ENCODE peak calls at places on chromosomes 6 and 20, in ten cellular contexts. S is MM.1S; D is germinal center; T is SW480; C is CD8-positive, alpha-beta T cell; R is H54; B is NCI-H1436 treated with DMSO at 0.1 percent for 48 hours; F is left ventricle myocardium inferior; M is activated CD4-positive, alpha-beta T cell treated with anti-CD3 and anti-CD28 coated beads, Interleukin-2, amount 50 U/mL, for 1 hour; H is kidney epithelial cell. W is an unnamed sample.

GRCh38 chr6:4885534-4885933 is 109.3 kb downstream of the CDYL start:
- DNase-seq in S (no peak), D (no peak), T (no peak), C (no peak), R (no peak), B (no peak), F (no peak), M (no peak), H (no peak), W (no peak)

GRCh38 chr6:34239240-34239825 is 2.7 kb downstream of the HMGA1 start:
- DNase-seq in S (no peak), D (no peak), T (no peak), C (no peak), R (peak; percentile 3), B (no peak), F (no peak), M (no peak), H (no peak), W (no peak)

GRCh38 chr6:36968266-36968977 is 13.9 kb downstream of the PI16 start:
- DNase-seq in S (no peak), D (no peak), T (no peak), C (no peak), R (no peak), B (no peak), F (peak; percentile 62), M (no peak), H (no peak), W (peak; percentile 82)

GRCh38 chr6:158321960-158322359 is 9.7 kb downstream of the TULP4 start:
- DNase-seq in S (no peak), D (no peak), T (no peak), C (no peak), R (no peak), B (no peak), F (no peak), M (no peak), H (peak; percentile 18), W (no peak)

GRCh38 chr6:423062-423798 is 31.7 kb downstream of the IRF4 start:
- DNase-seq in S (no peak), D (no peak), T (no peak), C (no peak), R (no peak), B (no peak), F (no peak), M (no peak), H (no peak), W (no peak)

GRCh38 chr6:14077193-14077853 is 40.2 kb upstream of the CD83 start:
- DNase-seq in S (no peak), D (no peak), T (no peak), C (no peak), R (no peak), B (no peak), F (no peak), M (no peak), H (no peak), W (no peak)

GRCh38 chr6:28544211-28544610 is 18.5 kb downstream of the GPX5 start:
- DNase-seq in S (no peak), D (peak; percentile 13), T (no peak), C (no peak), R (no peak), B (no peak), F (no peak), M (no peak), H (no peak), W (no peak)

GRCh38 chr6:43493833-43494232 is 16.3 kb downstream of the LRRC73 start:
- DNase-seq in S (no peak), D (no peak), T (no peak), C (no peak), R (no peak), B (no peak), F (no peak), M (no peak), H (no peak), W (no peak)

GRCh38 chr6:136593748-136594490 is 43.7 kb upstream of the MAP7 start:
- DNase-seq in S (peak; percentile 96), D (peak; percentile 20), T (peak; percentile 86), C (peak; percentile 6), R (peak; percentile 36), B (no peak), F (no peak), M (no peak), H (peak; percentile 100), W (peak; percentile 19)

GRCh38 chr6:166459272-166459671 is 76.5 kb upstream of the MPC1 start:
- DNase-seq in S (no peak), D (no peak), T (no peak), C (no peak), R (no peak), B (no peak), F (no peak), M (no peak), H (no peak), W (no peak)

GRCh38 chr20:51715028-51715872 is 52.9 kb downstream of the ATP9A start:
- DNase-seq in S (no peak), D (no peak), T (no peak), C (no peak), R (no peak), B (no peak), F (no peak), M (no peak), H (no peak), W (no peak)

GRCh38 chr6:82006027-82006738 is 241.4 kb downstream of the IBTK start:
- DNase-seq in S (peak; percentile 56), D (no peak), T (peak; percentile 22), C (no peak), R (no peak), B (no peak), F (no peak), M (no peak), H (no peak), W (no peak)

GRCh38 chr6:118999494-118999893 is 64.5 kb upstream of the MCM9 start:
- DNase-seq in S (no peak), D (no peak), T (no peak), C (no peak), R (no peak), B (no peak), F (no peak), M (no peak), H (no peak), W (no peak)

GRCh38 chr6:82363368-82364086 is at the start of gene TPBG:
- DNase-seq in S (peak; percentile 58), D (peak; percentile 4), T (peak; percentile 64), C (no peak), R (peak; percentile 55), B (no peak), F (peak; percentile 42), M (no peak), H (no peak), W (peak; percentile 28)

GRCh38 chr20:52049001-52049731 is 142.4 kb downstream of the ZFP64 start:
- DNase-seq in S (no peak), D (no peak), T (no peak), C (no peak), R (no peak), B (no peak), F (no peak), M (no peak), H (no peak), W (no peak)

GRCh38 chr20:63980317-63980805 is 571 bp upstream of the PRPF6 start:
- DNase-seq in S (no peak), D (no peak), T (no peak), C (no peak), R (no peak), B (no peak), F (no peak), M (no peak), H (no peak), W (no peak)

GRCh38 chr6:40960784-40961430 is 78.1 kb downstream of the UNC5CL start:
- DNase-seq in S (no peak), D (no peak), T (no peak), C (no peak), R (no peak), B (no peak), F (no peak), M (no peak), H (no peak), W (no peak)

GRCh38 chr6:39269971-39270370 is 40.7 kb upstream of the KCNK5 start:
- DNase-seq in S (no peak), D (no peak), T (no peak), C (no peak), R (no peak), B (no peak), F (no peak), M (no peak), H (no peak), W (no peak)

GRCh38 chr6:116022841-116023380 is 37.8 kb downstream of the FRK start:
- DNase-seq in S (no peak), D (no peak), T (no peak), C (no peak), R (no peak), B (no peak), F (no peak), M (no peak), H (no peak), W (no peak)

GRCh38 chr6:96394727-96395126 is 126.9 kb upstream of the UFL1 start:
- DNase-seq in S (peak; percentile 27), D (no peak), T (peak; percentile 6), C (no peak), R (no peak), B (no peak), F (no peak), M (no peak), H (no peak), W (no peak)

GRCh38 chr6:1596088-1596852 is 13.4 kb upstream of the FOXC1 start:
- DNase-seq in S (peak; percentile 47), D (peak; percentile 68), T (peak; percentile 43), C (peak; percentile 53), R (no peak), B (no peak), F (peak; percentile 46), M (peak; percentile 63), H (no peak), W (no peak)

GRCh38 chr6:72787521-72788031 is 165.7 kb downstream of the KCNQ5 start:
- DNase-seq in S (no peak), D (no peak), T (no peak), C (no peak), R (peak; percentile 22), B (no peak), F (no peak), M (no peak), H (peak; percentile 52), W (no peak)

GRCh38 chr6:143941852-143942627 is 66.0 kb downstream of the PLAGL1 start:
- DNase-seq in S (peak; percentile 39), D (peak; percentile 41), T (peak; percentile 2), C (peak; percentile 38), R (peak; percentile 23), B (no peak), F (peak; percentile 42), M (peak; percentile 55), H (no peak), W (no peak)

GRCh38 chr6:167153523-167153959 is 4.2 kb downstream of the GPR31 start:
- DNase-seq in S (peak; percentile 22), D (peak; percentile 53), T (peak; percentile 43), C (no peak), R (no peak), B (no peak), F (no peak), M (no peak), H (no peak), W (no peak)

GRCh38 chr6:160462551-160463109 is 114.5 kb downstream of the SLC22A3 start:
- DNase-seq in S (peak; percentile 48), D (no peak), T (peak; percentile 72), C (peak; percentile 54), R (peak; percentile 13), B (no peak), F (no peak), M (peak; percentile 8), H (peak; percentile 74), W (no peak)

GRCh38 chr6:138691595-138692057 is 81.9 kb upstream of the CCDC28A start:
- DNase-seq in S (no peak), D (no peak), T (peak; percentile 64), C (no peak), R (peak; percentile 11), B (no peak), F (no peak), M (no peak), H (peak; percentile 26), W (peak; percentile 18)

GRCh38 chr6:10595731-10596664 is 74.8 kb downstream of the GCNT2 start:
- DNase-seq in S (peak; percentile 10), D (no peak), T (no peak), C (no peak), R (peak; percentile 22), B (no peak), F (no peak), M (no peak), H (peak; percentile 16), W (peak; percentile 14)

GRCh38 chr6:101689695-101690094 is 296.2 kb downstream of the GRIK2 start:
- DNase-seq in S (no peak), D (no peak), T (no peak), C (no peak), R (no peak), B (no peak), F (no peak), M (no peak), H (no peak), W (no peak)